ENCODE peak calls at places on chromosomes 6 and 20, in seven cellular contexts. L is AG09309, M is dorsolateral prefrontal cortex, I is cardiac muscle cell, X is brain microvascular endothelial cell, E is foreskin fibroblast, H is ovary. F is an unnamed sample.

GRCh38 chr20:25389858-25390537 is 637 bp downstream of the ABHD12 start:
- DNase-seq in L (no peak), M (peak; percentile 62), I (peak; percentile 17), X (no peak), E (no peak), H (peak; percentile 72), F (no peak)

GRCh38 chr6:25327372-25327771 is 48.2 kb downstream of the CARMIL1 start:
- DNase-seq in L (no peak), M (no peak), I (no peak), X (no peak), E (no peak), H (no peak), F (no peak)

GRCh38 chr20:8557711-8558110 is 425.6 kb downstream of the PLCB1 start:
- DNase-seq in L (no peak), M (no peak), I (peak; percentile 51), X (peak; percentile 13), E (peak; percentile 34), H (no peak), F (no peak)

GRCh38 chr6:89604662-89605061 is 33.9 kb downstream of the LYRM2 start:
- DNase-seq in L (no peak), M (no peak), I (no peak), X (no peak), E (no peak), H (no peak), F (no peak)

GRCh38 chr6:21908117-21908848 is 314.7 kb downstream of the SOX4 start:
- DNase-seq in L (no peak), M (no peak), I (peak; percentile 18), X (no peak), E (no peak), H (no peak), F (no peak)

GRCh38 chr6:158387036-158387435 is 74.8 kb downstream of the TULP4 start:
- DNase-seq in L (no peak), M (no peak), I (no peak), X (no peak), E (no peak), H (no peak), F (no peak)

GRCh38 chr6:132003516-132004178 is 52.5 kb upstream of the CCN2 start:
- DNase-seq in L (no peak), M (no peak), I (no peak), X (no peak), E (no peak), H (no peak), F (no peak)

GRCh38 chr20:2292711-2293110 is 3.1 kb upstream of the TGM3 start:
- DNase-seq in L (peak; percentile 62), M (no peak), I (peak; percentile 23), X (no peak), E (no peak), H (no peak), F (no peak)

GRCh38 chr20:48831702-48832422 is 4.1 kb upstream of the PREX1 start:
- DNase-seq in L (no peak), M (peak; percentile 68), I (peak; percentile 69), X (no peak), E (peak; percentile 74), H (peak; percentile 36), F (no peak)

GRCh38 chr20:17698419-17698818 is 1.3 kb upstream of the BANF2 start:
- DNase-seq in L (no peak), M (no peak), I (no peak), X (no peak), E (no peak), H (no peak), F (no peak)

GRCh38 chr20:1930165-1930564 is 35.0 kb downstream of the SIRPA start:
- DNase-seq in L (no peak), M (no peak), I (no peak), X (no peak), E (no peak), H (no peak), F (no peak)

GRCh38 chr6:79913369-79913768 is 34.0 kb downstream of the ELOVL4 start:
- DNase-seq in L (no peak), M (no peak), I (no peak), X (no peak), E (no peak), H (no peak), F (no peak)

GRCh38 chr6:89037156-89037900 is 43.2 kb upstream of the PNRC1 start:
- DNase-seq in L (no peak), M (no peak), I (peak; percentile 37), X (no peak), E (no peak), H (no peak), F (no peak)

GRCh38 chr6:158688860-158689259 is 39.0 kb downstream of the SYTL3 start:
- DNase-seq in L (no peak), M (no peak), I (no peak), X (no peak), E (no peak), H (no peak), F (no peak)

GRCh38 chr6:129679758-129680157 is 30.2 kb downstream of the ARHGAP18 start:
- DNase-seq in L (no peak), M (no peak), I (peak; percentile 33), X (no peak), E (no peak), H (no peak), F (no peak)

GRCh38 chr6:41638002-41638800 is at the start of gene MDFI:
- DNase-seq in L (no peak), M (no peak), I (peak; percentile 73), X (no peak), E (no peak), H (peak; percentile 63), F (no peak)

GRCh38 chr6:110404602-110405001 is 10.8 kb downstream of the DDO start:
- DNase-seq in L (peak; percentile 66), M (no peak), I (peak; percentile 38), X (no peak), E (peak; percentile 26), H (no peak), F (no peak)

GRCh38 chr6:16676978-16677377 is 84.3 kb downstream of the ATXN1 start:
- DNase-seq in L (no peak), M (no peak), I (peak; percentile 69), X (peak; percentile 37), E (peak; percentile 56), H (no peak), F (no peak)

GRCh38 chr6:108168980-108169800 is 3.4 kb downstream of the NR2E1 start:
- DNase-seq in L (no peak), M (no peak), I (no peak), X (no peak), E (no peak), H (no peak), F (no peak)

GRCh38 chr20:9156529-9157280 is 87.8 kb downstream of the PLCB4 start:
- DNase-seq in L (no peak), M (no peak), I (no peak), X (no peak), E (no peak), H (no peak), F (no peak)

GRCh38 chr6:155628315-155628714 is 172.7 kb upstream of the NOX3 start:
- DNase-seq in L (no peak), M (no peak), I (no peak), X (no peak), E (no peak), H (no peak), F (no peak)

GRCh38 chr6:37257634-37258404 is at the start of the genes TBC1D22B and TMEM217:
- DNase-seq in L (peak; percentile 69), M (peak; percentile 98), I (peak; percentile 95), X (peak; percentile 93), E (peak; percentile 92), H (peak; percentile 96), F (peak; percentile 72)

GRCh38 chr6:39092124-39092523 is 22.9 kb downstream of the SAYSD1 start:
- DNase-seq in L (no peak), M (no peak), I (no peak), X (no peak), E (no peak), H (no peak), F (no peak)

GRCh38 chr20:39066464-39066863 is 104.3 kb downstream of the DHX35 start:
- DNase-seq in L (no peak), M (no peak), I (no peak), X (no peak), E (no peak), H (no peak), F (no peak)

GRCh38 chr6:153963352-153963751 is 75.7 kb upstream of the OPRM1 start:
- DNase-seq in L (no peak), M (no peak), I (no peak), X (no peak), E (no peak), H (no peak), F (no peak)
- TF ChIP-seq CTCF in L (no peak), M (no peak), I (no peak), X (no peak), E (no peak), H (no peak), F (no peak)

GRCh38 chr20:37225146-37225545 is 36.5 kb downstream of the GHRH start:
- DNase-seq in L (no peak), M (no peak), I (no peak), X (no peak), E (no peak), H (no peak), F (no peak)

GRCh38 chr20:37228111-37228510 is 33.5 kb downstream of the GHRH start:
- DNase-seq in L (no peak), M (no peak), I (no peak), X (no peak), E (no peak), H (no peak), F (no peak)

GRCh38 chr20:37229300-37229699 is 32.3 kb downstream of the GHRH start:
- DNase-seq in L (no peak), M (no peak), I (no peak), X (no peak), E (no peak), H (no peak), F (no peak)

GRCh38 chr20:37228656-37229055 is 33.0 kb downstream of the GHRH start:
- DNase-seq in L (no peak), M (no peak), I (no peak), X (no peak), E (no peak), H (no peak), F (no peak)

DNA sequence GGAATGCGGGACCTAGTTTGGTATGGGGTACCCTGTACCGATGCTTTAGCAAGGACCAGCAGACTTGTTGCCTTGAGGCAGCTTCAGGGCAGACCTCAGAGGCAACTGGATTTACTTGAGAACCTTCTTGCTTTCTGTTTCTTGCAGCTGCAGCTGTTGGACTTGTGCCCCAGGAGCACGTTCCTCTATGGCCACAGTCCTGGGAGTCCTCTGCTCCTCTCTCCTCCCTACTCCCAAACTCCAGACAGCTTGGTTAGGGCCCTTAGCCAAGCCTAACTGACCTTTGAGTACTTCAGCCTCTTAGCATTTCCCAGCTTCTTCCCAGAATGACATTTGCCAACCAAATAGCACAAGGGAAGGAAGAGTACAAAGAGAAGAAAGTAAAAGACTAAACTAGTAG is 34.7 kb downstream of the GHRH start:
- DNase-seq in L (no peak), M (no peak), I (peak; percentile 73), X (no peak), E (peak; percentile 44), H (peak; percentile 58), F (no peak)
- TF ChIP-seq CTCF in L (no peak), M (no peak), I (no peak), X (no peak), E (no peak), H (no peak), F (no peak)

GRCh38 chr6:136208783-136209182 is 41.3 kb downstream of the MTFR2 start:
- DNase-seq in L (no peak), M (no peak), I (no peak), X (no peak), E (no peak), H (no peak), F (no peak)
- TF ChIP-seq CTCF in L (no peak), M (no peak), I (no peak), X (no peak), E (no peak), H (no peak), F (no peak)

GRCh38 chr6:105202486-105202885 is 22.7 kb upstream of the POPDC3 start:
- DNase-seq in L (no peak), M (no peak), I (no peak), X (no peak), E (no peak), H (no peak), F (no peak)
- TF ChIP-seq CTCF in L (no peak), M (no peak), I (no peak), X (no peak), E (no peak), H (no peak), F (no peak)